ENCODE peak calls at places on chromosomes 12 and 14, in five cellular contexts. One of them, this sample, is unnamed.

GRCh38 chr14:69010632-69011031 is 31.5 kb upstream of the ACTN1 start:
- DNase-seq in H1: no peak
- DNase-seq in K562: no peak
- DNase-seq in HepG2: no peak
- DNase-seq in GM12878: no peak
- DNase-seq in this sample: no peak

GRCh38 chr12:117356048-117356447 is 5.4 kb downstream of the NOS1 start:
- DNase-seq in H1: no peak
- DNase-seq in K562: no peak
- DNase-seq in HepG2: no peak
- DNase-seq in GM12878: no peak
- DNase-seq in this sample: no peak

GRCh38 chr14:75049731-75050201 is 1.5 kb downstream of the MLH3 start:
- DNase-seq in H1: no peak
- DNase-seq in K562: no peak
- DNase-seq in HepG2: no peak
- DNase-seq in GM12878: no peak
- DNase-seq in this sample: no peak

GRCh38 chr12:132490481-132491348 is 764 bp downstream of the FBRSL1 start:
- DNase-seq in H1: no peak
- DNase-seq in K562: peak
- DNase-seq in HepG2: no peak
- DNase-seq in GM12878: no peak
- DNase-seq in this sample: no peak

GRCh38 chr12:83945871-83946270 is 966.7 kb downstream of the SLC6A15 start:
- DNase-seq in H1: no peak
- DNase-seq in K562: peak
- DNase-seq in HepG2: peak
- DNase-seq in GM12878: no peak
- DNase-seq in this sample: peak

GRCh38 chr12:78121969-78122610 is 291.4 kb downstream of the NAV3 start:
- DNase-seq in H1: no peak
- DNase-seq in K562: no peak
- DNase-seq in HepG2: no peak
- DNase-seq in GM12878: no peak
- DNase-seq in this sample: no peak

GRCh38 chr12:27333311-27334009 is 824 bp downstream of the BMAL2 start:
- DNase-seq in H1: no peak
- DNase-seq in K562: no peak
- DNase-seq in HepG2: no peak
- DNase-seq in GM12878: no peak
- DNase-seq in this sample: no peak

GRCh38 chr12:78241472-78241871 is 410.8 kb downstream of the NAV3 start:
- DNase-seq in H1: no peak
- DNase-seq in K562: no peak
- DNase-seq in HepG2: no peak
- DNase-seq in GM12878: no peak
- DNase-seq in this sample: no peak

GRCh38 chr14:73712540-73713141 is 1.5 kb downstream of the PNMA1 start:
- DNase-seq in H1: no peak
- DNase-seq in K562: peak
- DNase-seq in HepG2: no peak
- DNase-seq in GM12878: no peak
- DNase-seq in this sample: no peak

GRCh38 chr12:116525418-116526001 is 33.7 kb upstream of the MAP1LC3B2 start:
- DNase-seq in H1: no peak
- DNase-seq in K562: no peak
- DNase-seq in HepG2: no peak
- DNase-seq in GM12878: no peak
- DNase-seq in this sample: peak

GRCh38 chr12:71958056-71958455 is 19.4 kb downstream of the TPH2 start:
- DNase-seq in H1: no peak
- DNase-seq in K562: no peak
- DNase-seq in HepG2: peak
- DNase-seq in GM12878: no peak
- DNase-seq in this sample: no peak

GRCh38 chr12:22709292-22709691 is 84.3 kb downstream of the ETNK1 start:
- DNase-seq in H1: no peak
- DNase-seq in K562: peak
- DNase-seq in HepG2: peak
- DNase-seq in GM12878: peak
- DNase-seq in this sample: peak

GRCh38 chr12:501722-502447 is 42.1 kb downstream of the B4GALNT3 start:
- DNase-seq in H1: no peak
- DNase-seq in K562: no peak
- DNase-seq in HepG2: no peak
- DNase-seq in GM12878: no peak
- DNase-seq in this sample: no peak

GRCh38 chr14:37172024-37172869 is at the start of gene SLC25A21:
- DNase-seq in H1: peak
- DNase-seq in K562: peak
- DNase-seq in HepG2: peak
- DNase-seq in GM12878: no peak
- DNase-seq in this sample: peak

GRCh38 chr14:32211068-32211404 is 8.0 kb upstream of the RNU6-8 start:
- DNase-seq in H1: no peak
- DNase-seq in K562: no peak
- DNase-seq in HepG2: no peak
- DNase-seq in GM12878: no peak
- DNase-seq in this sample: peak

GRCh38 chr14:24887623-24888304 is 162.2 kb downstream of the STXBP6 start:
- DNase-seq in H1: no peak
- DNase-seq in K562: no peak
- DNase-seq in HepG2: no peak
- DNase-seq in GM12878: no peak
- DNase-seq in this sample: no peak

GRCh38 chr14:80164991-80165390 is 46.3 kb downstream of the DIO2 start:
- DNase-seq in H1: no peak
- DNase-seq in K562: no peak
- DNase-seq in HepG2: no peak
- DNase-seq in GM12878: no peak
- DNase-seq in this sample: no peak

GRCh38 chr12:110258466-110258865 is 22.6 kb upstream of the ATP2A2 start:
- DNase-seq in H1: no peak
- DNase-seq in K562: no peak
- DNase-seq in HepG2: no peak
- DNase-seq in GM12878: no peak
- DNase-seq in this sample: no peak

GRCh38 chr14:99819514-99819913 is 26.3 kb downstream of the EML1 start:
- DNase-seq in H1: no peak
- DNase-seq in K562: no peak
- DNase-seq in HepG2: no peak
- DNase-seq in GM12878: no peak
- DNase-seq in this sample: no peak

GRCh38 chr12:65748332-65748731 is 76.0 kb upstream of the HMGA2 start:
- DNase-seq in H1: no peak
- DNase-seq in K562: no peak
- DNase-seq in HepG2: no peak
- DNase-seq in GM12878: no peak
- DNase-seq in this sample: no peak

GRCh38 chr12:108495054-108495453 is 20.0 kb upstream of the FICD start:
- DNase-seq in H1: no peak
- DNase-seq in K562: peak
- DNase-seq in HepG2: peak
- DNase-seq in GM12878: no peak
- DNase-seq in this sample: peak

GRCh38 chr12:116708826-116709756 is 28.8 kb downstream of the SPRING1 start:
- DNase-seq in H1: no peak
- DNase-seq in K562: no peak
- DNase-seq in HepG2: peak
- DNase-seq in GM12878: no peak
- DNase-seq in this sample: peak

GRCh38 chr12:31603546-31604009 is 12.6 kb upstream of the DENND5B start:
- DNase-seq in H1: no peak
- DNase-seq in K562: no peak
- DNase-seq in HepG2: no peak
- DNase-seq in GM12878: peak
- DNase-seq in this sample: no peak

GRCh38 chr14:32434180-32434579 is 105.1 kb downstream of the AKAP6 start:
- DNase-seq in H1: no peak
- DNase-seq in K562: no peak
- DNase-seq in HepG2: no peak
- DNase-seq in GM12878: no peak
- DNase-seq in this sample: no peak

GRCh38 chr12:107131832-107132616 is 38.7 kb upstream of the CRY1 start:
- DNase-seq in H1: peak
- DNase-seq in K562: peak
- DNase-seq in HepG2: peak
- DNase-seq in GM12878: no peak
- DNase-seq in this sample: peak

GRCh38 chr14:22456421-22456820 is 132.6 kb downstream of the DAD1 start:
- DNase-seq in H1: no peak
- DNase-seq in K562: no peak
- DNase-seq in HepG2: no peak
- DNase-seq in GM12878: no peak
- DNase-seq in this sample: no peak

GRCh38 chr12:66459944-66460482 is 157.7 kb downstream of the HELB start:
- DNase-seq in H1: no peak
- DNase-seq in K562: no peak
- DNase-seq in HepG2: no peak
- DNase-seq in GM12878: no peak
- DNase-seq in this sample: no peak

GRCh38 chr12:5348491-5348890 is 83.4 kb upstream of the NTF3 start:
- DNase-seq in H1: no peak
- DNase-seq in K562: no peak
- DNase-seq in HepG2: no peak
- DNase-seq in GM12878: no peak
- DNase-seq in this sample: no peak

GRCh38 chr12:124389537-124390441 is 94.9 kb downstream of the RFLNA start:
- DNase-seq in H1: no peak
- DNase-seq in K562: no peak
- DNase-seq in HepG2: peak
- DNase-seq in GM12878: no peak
- DNase-seq in this sample: no peak

GRCh38 chr12:124390442-124391116 is 95.7 kb downstream of the RFLNA start:
- DNase-seq in H1: no peak
- DNase-seq in K562: no peak
- DNase-seq in HepG2: no peak
- DNase-seq in GM12878: peak
- DNase-seq in this sample: peak

GRCh38 chr12:124392271-124392990 is 97.5 kb downstream of the RFLNA start:
- DNase-seq in H1: no peak
- DNase-seq in K562: peak
- DNase-seq in HepG2: no peak
- DNase-seq in GM12878: no peak
- DNase-seq in this sample: peak

GRCh38 chr12:124392991-124393790 is 98.3 kb downstream of the RFLNA start:
- DNase-seq in H1: no peak
- DNase-seq in K562: no peak
- DNase-seq in HepG2: no peak
- DNase-seq in GM12878: no peak
- DNase-seq in this sample: no peak

GRCh38 chr12:124391340-124392261 is 96.7 kb downstream of the RFLNA start:
- DNase-seq in H1: no peak
- DNase-seq in K562: no peak
- DNase-seq in HepG2: no peak
- DNase-seq in GM12878: peak
- DNase-seq in this sample: peak
- TF ChIP-seq RAD21 in H1: no peak
- TF ChIP-seq RAD21 in K562: no peak
- TF ChIP-seq RAD21 in HepG2: no peak
- TF ChIP-seq RAD21 in GM12878: no peak
- TF ChIP-seq RAD21 in this sample: no peak

GRCh38 chr12:113154351-113154973 is 4.9 kb downstream of the CFAP73 start:
- DNase-seq in H1: peak
- DNase-seq in K562: no peak
- DNase-seq in HepG2: no peak
- DNase-seq in GM12878: no peak
- DNase-seq in this sample: no peak

GRCh38 chr12:113151655-113152054 is 2.1 kb downstream of the CFAP73 start:
- DNase-seq in H1: no peak
- DNase-seq in K562: no peak
- DNase-seq in HepG2: no peak
- DNase-seq in GM12878: no peak
- DNase-seq in this sample: no peak

GRCh38 chr12:113152835-113153814 is 3.6 kb downstream of the CFAP73 start:
- DNase-seq in H1: peak
- DNase-seq in K562: peak
- DNase-seq in HepG2: peak
- DNase-seq in GM12878: no peak
- DNase-seq in this sample: peak

GRCh38 chr12:113155060-113155459 is 5.5 kb downstream of the CFAP73 start:
- DNase-seq in H1: no peak
- DNase-seq in K562: no peak
- DNase-seq in HepG2: no peak
- DNase-seq in GM12878: no peak
- DNase-seq in this sample: no peak

GRCh38 chr12:113152196-113152834 is 2.8 kb downstream of the CFAP73 start:
- DNase-seq in H1: no peak
- DNase-seq in K562: no peak
- DNase-seq in HepG2: no peak
- DNase-seq in GM12878: no peak
- DNase-seq in this sample: no peak
- TF ChIP-seq EZH2 in H1: no peak
- TF ChIP-seq EZH2 in K562: no peak
- TF ChIP-seq EZH2 in HepG2: no peak
- TF ChIP-seq EZH2 in GM12878: no peak
- TF ChIP-seq EZH2 in this sample: no peak

DNA sequence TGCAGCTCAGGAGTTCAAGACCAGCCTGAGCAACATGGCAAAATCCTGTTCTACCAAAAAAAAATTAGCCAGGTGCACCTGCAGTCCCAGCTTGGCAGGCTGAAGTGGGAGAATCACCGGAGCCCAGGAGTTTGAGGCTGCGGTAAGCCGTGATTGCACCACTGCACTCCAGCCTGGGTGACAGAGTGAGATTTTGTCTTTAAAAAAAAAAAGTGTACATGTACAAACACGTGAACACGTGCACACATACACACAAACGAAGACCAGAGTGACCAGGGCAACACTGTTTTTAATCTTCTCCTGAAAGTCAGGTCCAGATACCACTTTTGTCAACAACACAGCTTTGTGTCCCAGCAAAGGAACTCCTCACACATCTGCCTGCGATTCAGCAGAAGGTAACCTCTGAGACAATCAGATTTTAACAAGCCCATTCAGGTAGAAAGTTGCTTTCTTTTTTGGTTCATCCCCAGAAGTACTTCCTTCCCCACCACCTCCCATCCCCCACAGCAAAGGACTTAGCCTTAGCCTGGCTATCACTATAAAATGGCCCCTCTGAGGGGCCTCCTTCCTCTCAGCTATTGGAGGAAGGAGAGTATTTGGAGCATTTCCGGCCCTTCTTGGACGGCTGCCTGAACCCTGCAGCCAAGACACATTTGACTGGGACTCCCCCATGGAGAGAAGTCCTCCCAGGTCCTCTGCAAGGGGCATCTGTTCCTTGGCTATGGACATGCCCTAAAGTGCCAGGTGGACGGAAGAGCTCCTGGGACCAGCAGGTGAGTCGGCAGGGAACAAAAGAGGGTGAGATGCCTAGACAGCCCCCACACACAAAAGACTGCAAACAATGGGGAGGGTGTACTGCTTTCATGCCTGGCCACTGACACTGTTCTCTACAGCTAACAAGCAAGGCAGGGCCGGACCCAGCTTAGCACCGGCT is 9.8 kb downstream of the CTDSP2 start:
- DNase-seq in H1: no peak
- DNase-seq in K562: no peak
- DNase-seq in HepG2: no peak
- DNase-seq in GM12878: no peak
- DNase-seq in this sample: no peak
- TF ChIP-seq RAD21 in H1: no peak
- TF ChIP-seq RAD21 in K562: no peak
- TF ChIP-seq RAD21 in HepG2: no peak
- TF ChIP-seq RAD21 in GM12878: peak
- TF ChIP-seq RAD21 in this sample: no peak

GRCh38 chr14:104726600-104727451 is 2.8 kb downstream of the ADSS1 start:
- DNase-seq in H1: no peak
- DNase-seq in K562: no peak
- DNase-seq in HepG2: peak
- DNase-seq in GM12878: no peak
- DNase-seq in this sample: no peak
- TF ChIP-seq EZH2 in H1: no peak
- TF ChIP-seq EZH2 in K562: no peak
- TF ChIP-seq EZH2 in HepG2: no peak
- TF ChIP-seq EZH2 in GM12878: no peak
- TF ChIP-seq EZH2 in this sample: no peak

This sample was measured in HCT116.